ENCODE peak calls at places on chromosomes 5 and 9, in nine cellular contexts. Z is transverse colon, V is GM23338, T is pancreas, O is ovary, W is fibroblast of lung, X is A549, H is endodermal cell, G is astrocyte. Q is an unnamed sample.
A peak's percentile ranks its signal among the peaks of the same experiment; 100 is the strongest.

GRCh38 chr9:132048191-132048590 is 31.5 kb downstream of the MED27 start:
- DNase-seq in Z (no peak), V (no peak), T (no peak), O (no peak), W (no peak), X (no peak), H (no peak), G (peak; percentile 23), Q (no peak)

GRCh38 chr9:14406463-14406862 is 92.5 kb upstream of the NFIB start:
- DNase-seq in Z (no peak), V (no peak), T (no peak), O (no peak), W (no peak), X (no peak), H (no peak), G (no peak), Q (no peak)

GRCh38 chr9:69175488-69175872 is 1.4 kb downstream of the TJP2 start:
- DNase-seq in Z (no peak), V (no peak), T (no peak), O (no peak), W (peak; percentile 28), X (no peak), H (no peak), G (peak; percentile 40), Q (no peak)

GRCh38 chr9:125409637-125410521 is 148.3 kb downstream of the GAPVD1 start:
- DNase-seq in Z (no peak), V (peak; percentile 74), T (no peak), O (no peak), W (no peak), X (peak; percentile 86), H (peak; percentile 75), G (peak; percentile 56), Q (peak; percentile 47)

GRCh38 chr9:10008101-10008799 is 604.6 kb downstream of the PTPRD start:
- DNase-seq in Z (no peak), V (peak; percentile 91), T (no peak), O (no peak), W (no peak), X (no peak), H (peak; percentile 78), G (no peak), Q (no peak)

GRCh38 chr5:152113401-152113800 is 188.8 kb upstream of the GLRA1 start:
- DNase-seq in Z (no peak), V (no peak), T (no peak), O (no peak), W (no peak), X (no peak), H (no peak), G (no peak), Q (no peak)

GRCh38 chr5:6902597-6902996 is 189.4 kb downstream of the TENT4A start:
- DNase-seq in Z (no peak), V (no peak), T (no peak), O (no peak), W (no peak), X (no peak), H (no peak), G (no peak), Q (peak; percentile 52)

GRCh38 chr5:142726188-142726731 is 40.4 kb upstream of the FGF1 start:
- DNase-seq in Z (no peak), V (no peak), T (no peak), O (no peak), W (peak; percentile 94), X (no peak), H (no peak), G (peak; percentile 84), Q (no peak)

GRCh38 chr9:120327322-120327721 is 252.6 kb downstream of the CDK5RAP2 start:
- DNase-seq in Z (no peak), V (no peak), T (peak; percentile 36), O (no peak), W (no peak), X (no peak), H (no peak), G (no peak), Q (no peak)

GRCh38 chr9:120324461-120324860 is 255.5 kb downstream of the CDK5RAP2 start:
- DNase-seq in Z (no peak), V (no peak), T (no peak), O (no peak), W (no peak), X (no peak), H (no peak), G (no peak), Q (no peak)

GRCh38 chr9:120323125-120323524 is 256.8 kb downstream of the CDK5RAP2 start:
- DNase-seq in Z (no peak), V (no peak), T (no peak), O (no peak), W (no peak), X (no peak), H (no peak), G (no peak), Q (no peak)

GRCh38 chr9:120326076-120326693 is 253.8 kb downstream of the CDK5RAP2 start:
- DNase-seq in Z (no peak), V (no peak), T (no peak), O (no peak), W (no peak), X (no peak), H (no peak), G (no peak), Q (no peak)

GRCh38 chr9:120324996-120325642 is 254.8 kb downstream of the CDK5RAP2 start:
- DNase-seq in Z (no peak), V (peak; percentile 74), T (no peak), O (no peak), W (no peak), X (no peak), H (peak; percentile 88), G (no peak), Q (peak; percentile 55)
- TF ChIP-seq CTCF in Z (no peak), V (peak; percentile 64), T (no peak), O (no peak), W (no peak), X (no peak), H (peak; percentile 80), G (no peak), Q (peak; percentile 69)

GRCh38 chr5:176416123-176416924 is at the start of gene CLTB:
- DNase-seq in Z (peak; percentile 95), V (peak; percentile 93), T (peak; percentile 96), O (peak; percentile 95), W (peak; percentile 79), X (peak; percentile 87), H (peak; percentile 96), G (peak; percentile 56), Q (peak; percentile 85)

GRCh38 chr5:176413709-176414191 is 2.6 kb downstream of the CLTB start:
- DNase-seq in Z (no peak), V (no peak), T (no peak), O (no peak), W (no peak), X (no peak), H (no peak), G (no peak), Q (peak; percentile 42)

GRCh38 chr5:176415240-176416122 is 858 bp downstream of the CLTB start:
- DNase-seq in Z (peak; percentile 45), V (peak; percentile 60), T (peak; percentile 45), O (no peak), W (peak; percentile 45), X (peak; percentile 53), H (peak; percentile 73), G (peak; percentile 43), Q (no peak)

GRCh38 chr5:176413255-176413565 is 3.1 kb downstream of the CLTB start:
- DNase-seq in Z (no peak), V (no peak), T (no peak), O (no peak), W (peak; percentile 55), X (no peak), H (no peak), G (no peak), Q (no peak)

DNA sequence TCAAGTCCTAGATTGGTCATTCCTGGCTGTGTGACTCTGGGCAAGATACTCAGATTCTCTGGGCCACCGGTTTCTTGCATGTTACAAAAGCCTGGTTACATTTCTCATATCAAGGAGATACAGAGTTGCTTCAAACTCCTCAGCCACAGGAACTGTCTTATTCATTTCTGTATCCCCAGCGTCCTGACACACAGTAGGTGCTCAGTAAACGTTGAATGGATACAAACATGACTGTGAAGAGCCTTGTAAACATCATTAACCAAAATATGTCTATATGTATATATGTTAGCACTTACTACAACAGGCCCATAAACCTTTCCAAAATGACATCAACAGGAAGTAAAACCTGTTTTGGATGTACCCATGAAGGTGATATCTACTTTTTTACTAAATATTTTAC is 1.6 kb downstream of the CLTB start:
- DNase-seq in Z (no peak), V (no peak), T (no peak), O (no peak), W (no peak), X (no peak), H (no peak), G (no peak), Q (no peak)
- H3K27ac ChIP-seq in Z (peak overlapping the region; percentile 93), V (no peak overlapping the region), T (no peak overlapping the region), O (peak overlapping the region; percentile 89), W (no peak overlapping the region), X (no peak overlapping the region), H (no peak overlapping the region), G (no peak overlapping the region), Q (no peak overlapping the region)

GRCh38 chr9:94168203-94169000 is 84.1 kb downstream of the PTPDC1 start:
- DNase-seq in Z (no peak), V (no peak), T (no peak), O (no peak), W (no peak), X (no peak), H (no peak), G (peak; percentile 35), Q (no peak)
- H3K4me3 ChIP-seq in Z (no peak overlapping the region), V (peak overlapping the region; percentile 63), T (no peak overlapping the region), O (peak overlapping the region; percentile 99), W (peak overlapping the region; percentile 96), X (peak overlapping the region; percentile 96), H (peak overlapping the region; percentile 97), G (peak overlapping the region; percentile 99), Q (peak overlapping the region; percentile 100)

GRCh38 chr9:87801013-87801412 is 75.1 kb downstream of the CTSL start:
- DNase-seq in Z (no peak), V (no peak), T (no peak), O (no peak), W (no peak), X (no peak), H (no peak), G (no peak), Q (no peak)

GRCh38 chr9:87796232-87796631 is 70.3 kb downstream of the CTSL start:
- DNase-seq in Z (no peak), V (no peak), T (no peak), O (no peak), W (no peak), X (no peak), H (no peak), G (no peak), Q (no peak)

GRCh38 chr9:87798276-87798833 is 72.4 kb downstream of the CTSL start:
- DNase-seq in Z (no peak), V (no peak), T (no peak), O (no peak), W (no peak), X (peak; percentile 28), H (no peak), G (no peak), Q (no peak)

GRCh38 chr9:87800456-87800855 is 74.5 kb downstream of the CTSL start:
- DNase-seq in Z (no peak), V (peak; percentile 5), T (no peak), O (no peak), W (no peak), X (no peak), H (no peak), G (no peak), Q (no peak)

DNA sequence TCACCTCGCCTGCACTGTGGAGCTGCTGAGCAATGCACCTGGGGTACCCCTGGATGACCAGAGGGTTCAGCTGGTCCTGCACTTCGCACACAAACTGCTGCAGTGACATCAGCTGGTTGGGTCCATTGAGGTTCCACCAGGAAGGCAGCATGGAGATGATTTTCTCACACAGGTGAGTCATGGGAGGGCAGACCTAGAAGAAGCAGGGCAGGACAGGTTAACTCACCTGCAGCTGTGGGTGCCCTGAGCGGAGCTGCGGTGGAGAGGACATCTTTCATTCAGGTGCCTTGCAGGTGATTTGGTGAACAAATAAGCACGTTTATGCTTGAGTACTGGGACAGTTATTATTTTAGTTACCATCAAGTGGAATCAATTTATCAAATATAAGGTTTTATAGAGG is 73.6 kb downstream of the CTSL start:
- DNase-seq in Z (no peak), V (no peak), T (no peak), O (no peak), W (no peak), X (no peak), H (no peak), G (no peak), Q (no peak)
- TF ChIP-seq CTCF in Z (no peak), V (no peak), T (no peak), O (no peak), W (no peak), X (no peak), H (no peak), G (no peak), Q (no peak)

Q was measured in WERI-Rb-1.